ENCODE peak calls at places on chromosomes 7 and 10, in nine cellular contexts. One of them, this sample, is unnamed.

GRCh38 chr10:82128527-82128926 is 253.5 kb downstream of the NRG3 start:
- DNase-seq in hepatocyte: no peak
- DNase-seq in H9: no peak
- DNase-seq in AG09319: no peak
- DNase-seq in GM10248: no peak
- DNase-seq in fibroblast of the aortic adventitia: no peak
- DNase-seq in right atrium auricular region: no peak
- DNase-seq in thyroid gland: no peak
- DNase-seq in left ventricle myocardium inferior: no peak
- DNase-seq in this sample: no peak

GRCh38 chr7:82975811-82976468 is 186.7 kb downstream of the PCLO start:
- DNase-seq in hepatocyte: no peak
- DNase-seq in H9: no peak
- DNase-seq in AG09319: no peak
- DNase-seq in GM10248: no peak
- DNase-seq in fibroblast of the aortic adventitia: no peak
- DNase-seq in right atrium auricular region: no peak
- DNase-seq in thyroid gland: no peak
- DNase-seq in left ventricle myocardium inferior: no peak
- DNase-seq in this sample: no peak

GRCh38 chr10:22148956-22149355 is 68.9 kb downstream of the EBLN1 start:
- DNase-seq in hepatocyte: no peak
- DNase-seq in H9: no peak
- DNase-seq in AG09319: no peak
- DNase-seq in GM10248: no peak
- DNase-seq in fibroblast of the aortic adventitia: peak; percentile 34
- DNase-seq in right atrium auricular region: no peak
- DNase-seq in thyroid gland: no peak
- DNase-seq in left ventricle myocardium inferior: no peak
- DNase-seq in this sample: peak; percentile 64

GRCh38 chr10:30991647-30992011 is 40.0 kb downstream of the ZNF438 start:
- DNase-seq in hepatocyte: no peak
- DNase-seq in H9: no peak
- DNase-seq in AG09319: no peak
- DNase-seq in GM10248: no peak
- DNase-seq in fibroblast of the aortic adventitia: no peak
- DNase-seq in right atrium auricular region: no peak
- DNase-seq in thyroid gland: no peak
- DNase-seq in left ventricle myocardium inferior: no peak
- DNase-seq in this sample: no peak

GRCh38 chr10:108801775-108802516 is 1121.4 kb downstream of the XPNPEP1 start:
- DNase-seq in hepatocyte: no peak
- DNase-seq in H9: no peak
- DNase-seq in AG09319: no peak
- DNase-seq in GM10248: no peak
- DNase-seq in fibroblast of the aortic adventitia: peak; percentile 69
- DNase-seq in right atrium auricular region: no peak
- DNase-seq in thyroid gland: no peak
- DNase-seq in left ventricle myocardium inferior: no peak
- DNase-seq in this sample: peak; percentile 11

GRCh38 chr7:20798081-20798693 is 11.5 kb upstream of the SP8 start:
- DNase-seq in hepatocyte: peak; percentile 72
- DNase-seq in H9: peak; percentile 77
- DNase-seq in AG09319: no peak
- DNase-seq in GM10248: peak; percentile 85
- DNase-seq in fibroblast of the aortic adventitia: no peak
- DNase-seq in right atrium auricular region: no peak
- DNase-seq in thyroid gland: no peak
- DNase-seq in left ventricle myocardium inferior: no peak
- DNase-seq in this sample: no peak

GRCh38 chr10:78471723-78472541 is 438.3 kb downstream of the RPS24 start:
- DNase-seq in hepatocyte: peak; percentile 50
- DNase-seq in H9: peak; percentile 30
- DNase-seq in AG09319: no peak
- DNase-seq in GM10248: peak; percentile 2
- DNase-seq in fibroblast of the aortic adventitia: peak; percentile 17
- DNase-seq in right atrium auricular region: no peak
- DNase-seq in thyroid gland: no peak
- DNase-seq in left ventricle myocardium inferior: no peak
- DNase-seq in this sample: peak; percentile 59

GRCh38 chr10:34815174-34816066 is at the start of gene PARD3:
- DNase-seq in hepatocyte: peak; percentile 88
- DNase-seq in H9: peak; percentile 82
- DNase-seq in AG09319: no peak
- DNase-seq in GM10248: peak; percentile 82
- DNase-seq in fibroblast of the aortic adventitia: peak; percentile 54
- DNase-seq in right atrium auricular region: no peak
- DNase-seq in thyroid gland: peak; percentile 75
- DNase-seq in left ventricle myocardium inferior: peak; percentile 71
- DNase-seq in this sample: peak; percentile 69

GRCh38 chr7:47571355-47572100 is 10.4 kb downstream of the TNS3 start:
- DNase-seq in hepatocyte: peak; percentile 62
- DNase-seq in H9: no peak
- DNase-seq in AG09319: peak; percentile 86
- DNase-seq in GM10248: no peak
- DNase-seq in fibroblast of the aortic adventitia: peak; percentile 69
- DNase-seq in right atrium auricular region: peak; percentile 84
- DNase-seq in thyroid gland: peak; percentile 96
- DNase-seq in left ventricle myocardium inferior: peak; percentile 88
- DNase-seq in this sample: peak; percentile 96

GRCh38 chr10:110323503-110323902 is 18.8 kb upstream of the SMNDC1 start:
- DNase-seq in hepatocyte: no peak
- DNase-seq in H9: no peak
- DNase-seq in AG09319: peak; percentile 24
- DNase-seq in GM10248: no peak
- DNase-seq in fibroblast of the aortic adventitia: peak; percentile 77
- DNase-seq in right atrium auricular region: no peak
- DNase-seq in thyroid gland: no peak
- DNase-seq in left ventricle myocardium inferior: no peak
- DNase-seq in this sample: peak; percentile 87

GRCh38 chr7:128833148-128833938 is 3.1 kb downstream of the FLNC start:
- DNase-seq in hepatocyte: peak; percentile 71
- DNase-seq in H9: peak; percentile 64
- DNase-seq in AG09319: no peak
- DNase-seq in GM10248: no peak
- DNase-seq in fibroblast of the aortic adventitia: peak; percentile 95
- DNase-seq in right atrium auricular region: peak; percentile 86
- DNase-seq in thyroid gland: no peak
- DNase-seq in left ventricle myocardium inferior: peak; percentile 77
- DNase-seq in this sample: peak; percentile 95

GRCh38 chr10:133316266-133316665 is 7.6 kb downstream of the ZNF511 start:
- DNase-seq in hepatocyte: no peak
- DNase-seq in H9: no peak
- DNase-seq in AG09319: no peak
- DNase-seq in GM10248: no peak
- DNase-seq in fibroblast of the aortic adventitia: no peak
- DNase-seq in right atrium auricular region: no peak
- DNase-seq in thyroid gland: no peak
- DNase-seq in left ventricle myocardium inferior: no peak
- DNase-seq in this sample: no peak

GRCh38 chr10:133314911-133315310 is 6.2 kb downstream of the ZNF511 start:
- DNase-seq in hepatocyte: no peak
- DNase-seq in H9: no peak
- DNase-seq in AG09319: no peak
- DNase-seq in GM10248: no peak
- DNase-seq in fibroblast of the aortic adventitia: no peak
- DNase-seq in right atrium auricular region: no peak
- DNase-seq in thyroid gland: no peak
- DNase-seq in left ventricle myocardium inferior: no peak
- DNase-seq in this sample: no peak

GRCh38 chr10:133316732-133317131 is 8.0 kb downstream of the ZNF511 start:
- DNase-seq in hepatocyte: no peak
- DNase-seq in H9: no peak
- DNase-seq in AG09319: no peak
- DNase-seq in GM10248: no peak
- DNase-seq in fibroblast of the aortic adventitia: no peak
- DNase-seq in right atrium auricular region: no peak
- DNase-seq in thyroid gland: no peak
- DNase-seq in left ventricle myocardium inferior: no peak
- DNase-seq in this sample: no peak

GRCh38 chr10:133315847-133316246 is 7.1 kb downstream of the ZNF511 start:
- DNase-seq in hepatocyte: no peak
- DNase-seq in H9: no peak
- DNase-seq in AG09319: no peak
- DNase-seq in GM10248: no peak
- DNase-seq in fibroblast of the aortic adventitia: peak; percentile 5
- DNase-seq in right atrium auricular region: no peak
- DNase-seq in thyroid gland: no peak
- DNase-seq in left ventricle myocardium inferior: no peak
- DNase-seq in this sample: no peak

DNA sequence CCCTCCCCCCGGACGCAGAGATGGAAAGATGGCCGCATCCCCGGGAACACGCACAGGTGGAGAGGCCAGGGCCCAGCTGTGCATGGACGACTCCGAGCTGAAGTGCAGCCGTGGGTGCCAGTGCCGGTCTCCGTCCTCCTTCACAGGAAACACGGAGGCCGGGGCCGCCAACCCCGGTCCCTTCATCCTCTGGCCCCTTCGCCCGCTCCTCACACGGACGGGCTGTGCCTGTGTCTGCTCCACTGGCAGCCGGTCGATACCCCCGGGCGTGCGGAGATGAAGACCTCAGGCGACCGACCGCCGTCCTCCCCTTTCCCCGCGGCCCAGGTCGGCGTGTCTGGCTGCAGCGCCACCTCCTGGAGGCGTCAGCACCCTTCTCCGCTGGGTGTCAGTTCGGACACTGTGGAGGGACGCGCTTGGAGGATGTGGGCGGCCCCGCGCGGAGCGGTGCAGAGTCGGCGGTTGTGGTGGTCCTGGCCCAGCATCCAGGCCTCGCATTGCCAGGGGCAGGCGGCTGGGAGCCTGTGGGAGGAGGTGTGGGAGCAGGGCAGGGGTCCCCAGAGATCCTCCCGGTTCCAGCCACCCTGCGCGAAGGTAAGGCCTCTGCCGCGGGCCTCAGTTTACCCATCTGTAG is 9.9 kb downstream of the ZNF511 start:
- DNase-seq in hepatocyte: peak; percentile 83
- DNase-seq in H9: peak; percentile 87
- DNase-seq in AG09319: no peak
- DNase-seq in GM10248: peak; percentile 74
- DNase-seq in fibroblast of the aortic adventitia: peak; percentile 36
- DNase-seq in right atrium auricular region: no peak
- DNase-seq in thyroid gland: peak; percentile 48
- DNase-seq in left ventricle myocardium inferior: peak; percentile 49
- DNase-seq in this sample: peak; percentile 59
- TF ChIP-seq CTCF in hepatocyte: peak; percentile 84
- TF ChIP-seq CTCF in H9: peak; percentile 94
- TF ChIP-seq CTCF in AG09319: peak; percentile 80
- TF ChIP-seq CTCF in GM10248: peak; percentile 80
- TF ChIP-seq CTCF in fibroblast of the aortic adventitia: peak; percentile 77
- TF ChIP-seq CTCF in right atrium auricular region: peak; percentile 75
- TF ChIP-seq CTCF in thyroid gland: no peak
- TF ChIP-seq CTCF in left ventricle myocardium inferior: peak; percentile 75
- TF ChIP-seq CTCF in this sample: peak; percentile 70

GRCh38 chr10:93074137-93074596 is 474 bp downstream of the CYP26A1 start:
- DNase-seq in hepatocyte: no peak
- DNase-seq in H9: peak; percentile 68
- DNase-seq in AG09319: no peak
- DNase-seq in GM10248: no peak
- DNase-seq in fibroblast of the aortic adventitia: no peak
- DNase-seq in right atrium auricular region: peak; percentile 40
- DNase-seq in thyroid gland: no peak
- DNase-seq in left ventricle myocardium inferior: no peak
- DNase-seq in this sample: no peak
- TF ChIP-seq CTCF in hepatocyte: peak; percentile 2
- TF ChIP-seq CTCF in H9: peak; percentile 41
- TF ChIP-seq CTCF in AG09319: no peak
- TF ChIP-seq CTCF in GM10248: peak; percentile 15
- TF ChIP-seq CTCF in fibroblast of the aortic adventitia: no peak
- TF ChIP-seq CTCF in right atrium auricular region: no peak
- TF ChIP-seq CTCF in thyroid gland: no peak
- TF ChIP-seq CTCF in left ventricle myocardium inferior: peak; percentile 4
- TF ChIP-seq CTCF in this sample: no peak

GRCh38 chr10:3684891-3685290 is 100.1 kb downstream of the KLF6 start:
- DNase-seq in hepatocyte: no peak
- DNase-seq in H9: no peak
- DNase-seq in AG09319: no peak
- DNase-seq in GM10248: no peak
- DNase-seq in fibroblast of the aortic adventitia: no peak
- DNase-seq in right atrium auricular region: no peak
- DNase-seq in thyroid gland: no peak
- DNase-seq in left ventricle myocardium inferior: no peak
- DNase-seq in this sample: no peak

GRCh38 chr10:3683560-3683959 is 101.4 kb downstream of the KLF6 start:
- DNase-seq in hepatocyte: no peak
- DNase-seq in H9: no peak
- DNase-seq in AG09319: no peak
- DNase-seq in GM10248: no peak
- DNase-seq in fibroblast of the aortic adventitia: no peak
- DNase-seq in right atrium auricular region: no peak
- DNase-seq in thyroid gland: no peak
- DNase-seq in left ventricle myocardium inferior: no peak
- DNase-seq in this sample: no peak

GRCh38 chr10:3680186-3680585 is 104.8 kb downstream of the KLF6 start:
- DNase-seq in hepatocyte: no peak
- DNase-seq in H9: no peak
- DNase-seq in AG09319: no peak
- DNase-seq in GM10248: no peak
- DNase-seq in fibroblast of the aortic adventitia: no peak
- DNase-seq in right atrium auricular region: no peak
- DNase-seq in thyroid gland: no peak
- DNase-seq in left ventricle myocardium inferior: no peak
- DNase-seq in this sample: no peak

GRCh38 chr10:3682745-3683144 is 102.3 kb downstream of the KLF6 start:
- DNase-seq in hepatocyte: no peak
- DNase-seq in H9: no peak
- DNase-seq in AG09319: no peak
- DNase-seq in GM10248: no peak
- DNase-seq in fibroblast of the aortic adventitia: no peak
- DNase-seq in right atrium auricular region: no peak
- DNase-seq in thyroid gland: no peak
- DNase-seq in left ventricle myocardium inferior: no peak
- DNase-seq in this sample: no peak

GRCh38 chr10:3681642-3682554 is 103.1 kb downstream of the KLF6 start:
- DNase-seq in hepatocyte: no peak
- DNase-seq in H9: no peak
- DNase-seq in AG09319: no peak
- DNase-seq in GM10248: no peak
- DNase-seq in fibroblast of the aortic adventitia: no peak
- DNase-seq in right atrium auricular region: no peak
- DNase-seq in thyroid gland: no peak
- DNase-seq in left ventricle myocardium inferior: no peak
- DNase-seq in this sample: no peak
- TF ChIP-seq CTCF in hepatocyte: no peak
- TF ChIP-seq CTCF in H9: no peak
- TF ChIP-seq CTCF in AG09319: no peak
- TF ChIP-seq CTCF in GM10248: no peak
- TF ChIP-seq CTCF in fibroblast of the aortic adventitia: no peak
- TF ChIP-seq CTCF in right atrium auricular region: no peak
- TF ChIP-seq CTCF in thyroid gland: no peak
- TF ChIP-seq CTCF in left ventricle myocardium inferior: no peak
- TF ChIP-seq CTCF in this sample: no peak

DNA sequence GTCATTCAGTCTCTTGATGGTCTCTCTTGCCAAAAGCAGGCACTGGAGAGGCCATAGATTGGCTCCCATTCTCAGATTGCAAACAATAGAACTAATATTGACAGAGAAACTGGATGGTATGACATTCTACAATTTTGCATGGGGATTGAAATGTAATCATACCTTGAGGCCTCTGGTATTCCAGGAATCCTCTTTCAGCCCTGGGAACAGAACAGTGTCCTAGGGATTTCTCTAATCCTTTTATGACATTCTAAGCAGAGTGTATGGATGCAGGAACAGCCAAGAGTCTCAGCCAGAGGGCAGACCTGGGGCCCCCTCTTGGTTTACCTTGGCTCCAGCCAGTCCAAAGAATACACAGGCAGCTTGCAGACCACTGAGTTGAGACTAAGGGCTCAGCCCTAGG is 206.4 kb downstream of the KCNMA1 start:
- DNase-seq in hepatocyte: peak; percentile 55
- DNase-seq in H9: peak; percentile 34
- DNase-seq in AG09319: no peak
- DNase-seq in GM10248: no peak
- DNase-seq in fibroblast of the aortic adventitia: no peak
- DNase-seq in right atrium auricular region: no peak
- DNase-seq in thyroid gland: peak; percentile 73
- DNase-seq in left ventricle myocardium inferior: no peak
- DNase-seq in this sample: no peak
- TF ChIP-seq CTCF in hepatocyte: no peak
- TF ChIP-seq CTCF in H9: peak; percentile 40
- TF ChIP-seq CTCF in AG09319: no peak
- TF ChIP-seq CTCF in GM10248: no peak
- TF ChIP-seq CTCF in fibroblast of the aortic adventitia: no peak
- TF ChIP-seq CTCF in right atrium auricular region: no peak
- TF ChIP-seq CTCF in thyroid gland: no peak
- TF ChIP-seq CTCF in left ventricle myocardium inferior: no peak
- TF ChIP-seq CTCF in this sample: no peak

This sample was measured in fibroblast of pulmonary artery.